ENCODE peak calls at places on chromosomes 12 and 14, in four cellular contexts. U is lower leg skin, P is Peyer's patch, N is body of pancreas. L is an unnamed sample.

GRCh38 chr12:47391566-47391965 is 311.8 kb upstream of the AMIGO2 start:
- DNase-seq in U (no peak), P (peak), N (no peak), L (no peak)

GRCh38 chr14:22565391-22565945 is 23.6 kb downstream of the DAD1 start:
- DNase-seq in U (no peak), P (no peak), N (no peak), L (no peak)

GRCh38 chr14:105433161-105433605 is 13.6 kb downstream of the MTA1 start:
- DNase-seq in U (no peak), P (no peak), N (no peak), L (no peak)

GRCh38 chr14:80419769-80420168 is 208.5 kb upstream of the DIO2 start:
- DNase-seq in U (no peak), P (no peak), N (peak), L (no peak)

GRCh38 chr14:61147898-61148549 is 133.1 kb downstream of the TMEM30B start:
- DNase-seq in U (no peak), P (no peak), N (no peak), L (peak)

GRCh38 chr14:92105845-92106094 is 612 bp downstream of the ATXN3 start:
- DNase-seq in U (peak), P (peak), N (peak), L (no peak)

GRCh38 chr12:51323317-51323960 is 535 bp downstream of the BIN2 start:
- DNase-seq in U (no peak), P (peak), N (no peak), L (no peak)

GRCh38 chr12:99619389-99620158 is 28.0 kb upstream of the GARIN6 start:
- DNase-seq in U (no peak), P (no peak), N (no peak), L (no peak)

GRCh38 chr14:106395460-106396050 is 869.2 kb downstream of the TMEM121 start:
- DNase-seq in U (no peak), P (no peak), N (no peak), L (no peak)

GRCh38 chr14:58941666-58942065 is 246.8 kb upstream of the DAAM1 start:
- DNase-seq in U (no peak), P (no peak), N (no peak), L (no peak)

GRCh38 chr14:30564868-30565248 is 5.9 kb downstream of the G2E3 start:
- DNase-seq in U (no peak), P (no peak), N (no peak), L (no peak)

DNA sequence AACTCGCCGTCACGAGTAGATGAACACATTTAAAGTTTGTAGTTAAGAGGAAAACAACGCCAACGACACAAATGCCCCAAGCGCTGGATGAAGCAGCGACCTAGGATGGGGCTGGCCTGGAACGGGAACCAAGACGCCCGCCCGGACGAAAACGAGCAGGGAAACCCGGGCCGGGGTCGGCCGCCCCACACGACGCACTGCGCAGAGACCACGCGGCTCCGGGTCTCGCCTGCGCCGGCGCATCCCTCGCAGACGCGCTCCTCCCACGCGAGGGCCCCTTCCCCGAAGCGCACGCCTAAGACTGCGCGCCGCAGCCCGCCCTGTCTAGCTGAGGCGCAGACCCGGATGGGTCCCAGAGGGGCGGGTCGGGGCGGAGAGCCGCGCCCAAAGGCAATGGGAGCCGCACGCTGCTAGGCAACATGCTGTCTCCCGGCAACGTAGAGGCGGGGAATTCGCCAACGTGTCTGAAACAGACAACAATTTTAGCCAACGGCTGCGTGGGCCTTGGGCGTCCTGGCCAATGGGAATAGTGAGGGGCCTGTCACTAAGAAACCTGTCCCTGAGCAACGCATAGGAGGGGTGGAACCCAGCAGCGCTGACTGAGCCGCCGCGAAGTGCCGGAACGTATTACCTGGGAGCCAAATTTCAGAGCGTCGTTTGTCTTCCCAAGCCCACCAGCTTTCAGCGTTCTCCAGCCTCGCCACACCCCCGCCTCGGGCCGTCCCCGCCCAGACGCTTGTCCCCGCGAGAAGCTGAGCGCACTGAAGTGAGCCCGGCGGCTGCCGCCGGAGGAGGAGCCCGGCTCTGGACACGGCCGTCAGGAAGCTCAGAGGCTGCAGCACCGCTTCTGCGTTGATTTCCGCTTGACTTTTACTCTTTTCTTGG is 21.0 kb upstream of the CHFR start:
- DNase-seq in U (peak), P (peak), N (peak), L (peak)
- TF ChIP-seq POLR2A in U (no peak), P (no peak), N (peak), L (peak)

GRCh38 chr12:76999157-76999556 is 66.2 kb downstream of the E2F7 start:
- DNase-seq in U (no peak), P (no peak), N (no peak), L (no peak)

GRCh38 chr12:77001181-77001758 is 64.1 kb downstream of the E2F7 start:
- DNase-seq in U (no peak), P (no peak), N (no peak), L (no peak)

GRCh38 chr12:77002382-77002781 is 63.0 kb downstream of the E2F7 start:
- DNase-seq in U (no peak), P (no peak), N (no peak), L (no peak)

GRCh38 chr12:76996983-76997382 is 68.4 kb downstream of the E2F7 start:
- DNase-seq in U (no peak), P (no peak), N (no peak), L (no peak)
- TF ChIP-seq POLR2A in U (no peak), P (no peak), N (no peak), L (no peak)

DNA sequence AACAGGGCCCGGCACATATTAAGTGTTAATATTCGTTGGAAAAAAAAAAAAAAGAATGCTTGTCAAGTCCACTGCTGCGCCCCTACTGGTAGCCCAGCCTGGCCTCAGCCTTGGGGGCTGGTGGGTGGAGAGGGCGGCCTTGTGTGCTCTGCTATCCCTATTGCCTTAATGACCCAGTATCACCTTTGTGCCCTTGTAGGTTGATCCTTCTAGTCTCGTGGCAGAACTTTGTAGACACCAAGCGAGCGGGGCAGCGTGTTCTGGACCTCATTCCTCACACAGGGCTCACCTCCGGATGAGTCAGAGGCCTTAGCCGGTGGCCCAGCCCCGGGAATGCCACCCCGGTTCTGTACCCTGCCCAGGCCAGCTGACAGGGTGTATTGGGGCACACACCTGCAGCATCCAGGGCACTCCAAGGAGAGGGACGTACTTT is 1.8 kb upstream of the RCOR1 start:
- DNase-seq in U (no peak), P (peak), N (peak), L (no peak)
- TF ChIP-seq POLR2A in U (no peak), P (peak), N (peak), L (no peak)

GRCh38 chr12:124742111-124742510 is 121.6 kb downstream of the SCARB1 start:
- DNase-seq in U (no peak), P (no peak), N (no peak), L (peak)

GRCh38 chr12:124738636-124739467 is 124.8 kb downstream of the SCARB1 start:
- DNase-seq in U (no peak), P (no peak), N (no peak), L (no peak)

GRCh38 chr12:124741211-124741610 is 122.5 kb downstream of the SCARB1 start:
- DNase-seq in U (no peak), P (no peak), N (no peak), L (no peak)

GRCh38 chr12:124739953-124740561 is 123.6 kb downstream of the SCARB1 start:
- DNase-seq in U (no peak), P (no peak), N (no peak), L (no peak)

GRCh38 chr12:124740691-124741137 is 123.0 kb downstream of the SCARB1 start:
- DNase-seq in U (no peak), P (peak), N (no peak), L (no peak)
- TF ChIP-seq POLR2A in U (no peak), P (no peak), N (no peak), L (no peak)

GRCh38 chr12:85993746-85994145 is 119.7 kb downstream of the NTS start:
- DNase-seq in U (no peak), P (no peak), N (no peak), L (no peak)
- TF ChIP-seq POLR2A in U (no peak), P (no peak), N (no peak), L (no peak)

DNA sequence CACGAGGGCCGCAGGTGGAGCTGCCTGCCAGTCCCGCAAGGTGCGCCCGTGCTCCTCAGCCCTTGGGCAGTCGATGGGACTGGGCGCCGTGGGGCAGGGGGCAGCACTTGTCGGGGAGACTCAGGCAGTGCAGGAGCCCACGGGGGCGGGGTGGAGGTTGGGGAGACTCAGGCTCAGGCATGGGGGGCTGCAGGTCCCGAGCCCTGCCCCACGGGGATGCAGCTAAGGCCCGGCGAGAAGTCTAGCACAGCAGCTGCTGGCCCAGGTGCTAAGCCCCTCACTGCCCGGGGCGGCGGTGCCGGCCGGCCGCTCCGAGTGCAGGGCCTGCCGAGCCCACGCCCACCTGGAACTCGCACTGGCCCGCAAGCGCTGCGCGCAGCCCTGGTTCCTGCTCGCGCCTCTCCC is 39.2 kb upstream of the P2RX7 start:
- DNase-seq in U (no peak), P (no peak), N (no peak), L (no peak)
- TF ChIP-seq POLR2A in U (no peak), P (no peak), N (no peak), L (no peak)

DNA sequence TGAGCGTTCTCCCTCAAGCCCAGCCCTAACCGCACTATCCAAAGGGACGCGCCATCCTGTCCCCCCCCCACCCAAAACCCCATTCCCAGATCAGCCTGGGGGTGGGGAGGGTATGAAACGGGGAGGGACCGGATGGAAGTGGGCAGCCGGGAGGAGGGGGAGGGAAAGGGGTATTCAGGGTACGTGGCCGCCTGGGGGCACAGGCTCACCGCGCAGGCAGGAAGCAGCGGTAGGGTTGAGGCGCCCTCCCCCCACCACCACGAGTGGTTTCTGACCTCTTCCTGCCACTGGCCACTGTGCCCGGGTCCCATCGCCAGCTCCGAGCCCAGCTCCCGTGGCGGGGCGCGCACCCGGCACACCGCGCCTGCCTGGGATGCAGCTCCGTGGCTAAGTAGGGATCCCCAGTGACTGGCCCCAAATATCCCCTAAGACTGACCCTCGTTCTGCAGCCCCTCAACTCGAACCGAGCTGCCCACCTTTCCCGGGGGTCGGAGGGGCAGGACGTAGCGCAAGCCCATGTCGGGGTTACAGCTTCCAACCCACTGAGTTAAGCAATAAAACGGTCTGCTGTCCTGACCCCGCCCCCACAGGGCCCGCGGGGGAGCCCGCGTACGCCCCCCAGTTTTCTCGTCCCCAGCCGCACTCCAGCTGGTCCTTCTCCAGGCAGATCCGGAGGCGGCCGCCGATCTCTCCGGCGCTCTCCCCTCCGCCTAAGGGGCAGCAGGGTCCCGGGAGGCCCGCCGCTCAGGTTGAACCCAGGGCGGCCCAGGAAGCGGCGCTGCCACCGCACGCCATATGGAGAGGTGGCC is 1.2 kb downstream of the ACTN1 start:
- DNase-seq in U (peak), P (peak), N (peak), L (peak)
- TF ChIP-seq POLR2A in U (no peak), P (no peak), N (peak), L (peak)

GRCh38 chr14:24266344-24267244 is 3.6 kb upstream of the TGM1 start:
- DNase-seq in U (no peak), P (no peak), N (no peak), L (no peak)
- TF ChIP-seq POLR2A in U (no peak), P (no peak), N (no peak), L (no peak)

DNA sequence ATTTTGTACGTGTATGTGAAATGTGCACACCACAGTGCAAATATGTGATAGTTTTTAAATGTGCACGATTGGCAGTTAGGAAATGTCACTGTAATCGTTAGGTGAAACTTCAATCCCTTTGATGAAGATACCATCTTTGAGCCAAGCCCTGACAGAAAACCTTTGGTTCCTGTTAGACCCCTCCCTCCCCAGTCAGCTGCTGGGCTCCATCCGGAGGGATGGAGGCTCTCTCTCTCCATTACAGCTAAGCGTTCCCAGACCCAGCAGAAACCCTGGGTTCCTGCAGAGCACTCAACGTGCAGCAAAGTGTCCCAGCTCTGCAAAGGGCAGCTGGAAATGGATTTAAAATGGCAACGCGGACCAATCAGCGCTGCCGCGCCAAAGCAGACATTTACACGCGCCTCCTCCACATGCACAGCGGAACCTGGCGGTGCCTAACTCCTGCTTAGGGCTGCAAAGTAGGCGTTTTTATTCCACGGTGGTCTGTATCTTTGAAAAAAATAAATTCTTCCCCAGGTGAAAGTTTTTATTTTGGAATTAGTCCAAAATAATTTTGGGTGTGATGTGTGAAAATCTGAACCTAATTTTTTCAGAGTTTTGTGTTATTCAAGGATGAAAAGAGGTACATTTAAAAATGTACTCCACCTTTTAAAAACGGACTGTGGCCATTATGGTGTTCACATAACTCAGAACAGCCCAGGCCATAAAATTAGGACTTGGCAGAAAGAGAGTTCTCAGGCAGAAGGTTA is 1.4 kb upstream of the HMGA2 start:
- DNase-seq in U (no peak), P (peak), N (peak), L (no peak)
- TF ChIP-seq POLR2A in U (no peak), P (no peak), N (no peak), L (no peak)

GRCh38 chr12:112413846-112414625 is 4.6 kb upstream of the RPL6 start:
- DNase-seq in U (no peak), P (no peak), N (no peak), L (no peak)

GRCh38 chr12:112406519-112407488 is 2.6 kb downstream of the RPL6 start:
- DNase-seq in U (no peak), P (no peak), N (no peak), L (no peak)

GRCh38 chr12:112408621-112409020 is 784 bp downstream of the RPL6 start:
- DNase-seq in U (no peak), P (no peak), N (no peak), L (no peak)

GRCh38 chr12:112409906-112410244 is 470 bp upstream of the RPL6 start:
- DNase-seq in U (no peak), P (no peak), N (no peak), L (no peak)

GRCh38 chr12:112409064-112409905 is at the start of gene RPL6:
- DNase-seq in U (peak), P (peak), N (peak), L (peak)
- TF ChIP-seq POLR2A in U (no peak), P (peak), N (peak), L (peak)

L was measured in breast epithelium.